ENCODE peak calls at places on chromosomes 4 and X, in six cellular contexts. K is neuronal stem cell, E is neural progenitor cell, F is pancreas, I is transverse colon, O is Karpas-422. L is an unnamed sample.
A peak's percentile ranks its signal among the peaks of the same experiment; 100 is the strongest.

GRCh38 chr4:48225368-48226141 is 44.1 kb downstream of the TEC start:
- DNase-seq in K (no peak), E (no peak), F (no peak), I (no peak), O (no peak), L (no peak)

GRCh38 chrX:37666516-37666915 is 19.1 kb upstream of the XK start:
- DNase-seq in K (no peak), E (no peak), F (no peak), I (no peak), O (no peak), L (no peak)

GRCh38 chr4:185839204-185839712 is 27.3 kb upstream of the SORBS2 start:
- DNase-seq in K (peak; percentile 71), E (peak; percentile 77), F (no peak), I (peak; percentile 57), O (no peak), L (peak; percentile 56)

GRCh38 chrX:13064599-13065143 is 20.3 kb upstream of the FAM9C start:
- DNase-seq in K (no peak), E (no peak), F (no peak), I (no peak), O (no peak), L (no peak)

GRCh38 chrX:103520391-103520790 is 1.1 kb upstream of the RAB40A start:
- DNase-seq in K (no peak), E (no peak), F (no peak), I (no peak), O (no peak), L (no peak)

GRCh38 chr4:175951794-175952193 is 113.8 kb upstream of the WDR17 start:
- DNase-seq in K (no peak), E (no peak), F (peak; percentile 68), I (no peak), O (no peak), L (no peak)

GRCh38 chr4:155679343-155679742 is 12.7 kb downstream of the GUCY1A1 start:
- DNase-seq in K (no peak), E (peak; percentile 16), F (no peak), I (no peak), O (peak; percentile 85), L (peak; percentile 20)

GRCh38 chr4:62644372-62644771 is 1444.2 kb downstream of the ADGRL3 start:
- DNase-seq in K (peak; percentile 38), E (peak; percentile 70), F (no peak), I (peak; percentile 10), O (peak; percentile 66), L (peak; percentile 14)

GRCh38 chr4:64079316-64079715 is 329.9 kb downstream of the TECRL start:
- DNase-seq in K (no peak), E (no peak), F (no peak), I (no peak), O (no peak), L (no peak)

GRCh38 chr4:111977419-111977965 is 167.8 kb upstream of the FAM241A start:
- DNase-seq in K (no peak), E (no peak), F (no peak), I (peak; percentile 73), O (no peak), L (no peak)

GRCh38 chrX:16869393-16870094 is 618 bp downstream of the RBBP7 start:
- DNase-seq in K (peak; percentile 17), E (peak; percentile 87), F (peak; percentile 14), I (peak; percentile 49), O (peak; percentile 82), L (peak; percentile 44)

GRCh38 chrX:130676861-130677260 is 226.1 kb downstream of the ENOX2 start:
- DNase-seq in K (no peak), E (no peak), F (peak; percentile 28), I (no peak), O (no peak), L (no peak)

GRCh38 chr4:188021548-188022249 is 26.1 kb downstream of the ZFP42 start:
- DNase-seq in K (no peak), E (peak; percentile 39), F (no peak), I (peak; percentile 76), O (no peak), L (no peak)

GRCh38 chr4:104860227-104861123 is 286.2 kb upstream of the TET2 start:
- DNase-seq in K (peak; percentile 79), E (peak; percentile 87), F (peak; percentile 41), I (peak; percentile 49), O (peak; percentile 91), L (peak; percentile 54)

GRCh38 chr4:123967360-123967759 is 570.8 kb downstream of the SPRY1 start:
- DNase-seq in K (no peak), E (no peak), F (no peak), I (no peak), O (no peak), L (no peak)

GRCh38 chr4:499563-499962 is 553 bp downstream of the PIGG start:
- DNase-seq in K (no peak), E (peak; percentile 15), F (no peak), I (no peak), O (no peak), L (no peak)

GRCh38 chr4:8225290-8225625 is 26.2 kb downstream of the SH3TC1 start:
- DNase-seq in K (no peak), E (no peak), F (no peak), I (no peak), O (no peak), L (no peak)
- H3K27ac ChIP-seq in K (no peak overlapping the region), E (no peak overlapping the region), F (peak overlapping the region; percentile 22), I (no peak overlapping the region), O (no peak overlapping the region), L (no peak overlapping the region)

GRCh38 chrX:153725039-153725831 is 579 bp downstream of the ABCD1 start:
- DNase-seq in K (no peak), E (peak; percentile 24), F (no peak), I (no peak), O (peak; percentile 48), L (no peak)

GRCh38 chrX:153725832-153726285 is 1.2 kb downstream of the ABCD1 start:
- DNase-seq in K (no peak), E (no peak), F (peak; percentile 39), I (no peak), O (no peak), L (peak; percentile 28)

GRCh38 chrX:153728095-153728494 is 3.4 kb downstream of the ABCD1 start:
- DNase-seq in K (no peak), E (no peak), F (no peak), I (no peak), O (no peak), L (no peak)

GRCh38 chrX:153727108-153727931 is 2.7 kb downstream of the ABCD1 start:
- DNase-seq in K (no peak), E (no peak), F (peak; percentile 73), I (peak; percentile 63), O (no peak), L (peak; percentile 71)

DNA sequence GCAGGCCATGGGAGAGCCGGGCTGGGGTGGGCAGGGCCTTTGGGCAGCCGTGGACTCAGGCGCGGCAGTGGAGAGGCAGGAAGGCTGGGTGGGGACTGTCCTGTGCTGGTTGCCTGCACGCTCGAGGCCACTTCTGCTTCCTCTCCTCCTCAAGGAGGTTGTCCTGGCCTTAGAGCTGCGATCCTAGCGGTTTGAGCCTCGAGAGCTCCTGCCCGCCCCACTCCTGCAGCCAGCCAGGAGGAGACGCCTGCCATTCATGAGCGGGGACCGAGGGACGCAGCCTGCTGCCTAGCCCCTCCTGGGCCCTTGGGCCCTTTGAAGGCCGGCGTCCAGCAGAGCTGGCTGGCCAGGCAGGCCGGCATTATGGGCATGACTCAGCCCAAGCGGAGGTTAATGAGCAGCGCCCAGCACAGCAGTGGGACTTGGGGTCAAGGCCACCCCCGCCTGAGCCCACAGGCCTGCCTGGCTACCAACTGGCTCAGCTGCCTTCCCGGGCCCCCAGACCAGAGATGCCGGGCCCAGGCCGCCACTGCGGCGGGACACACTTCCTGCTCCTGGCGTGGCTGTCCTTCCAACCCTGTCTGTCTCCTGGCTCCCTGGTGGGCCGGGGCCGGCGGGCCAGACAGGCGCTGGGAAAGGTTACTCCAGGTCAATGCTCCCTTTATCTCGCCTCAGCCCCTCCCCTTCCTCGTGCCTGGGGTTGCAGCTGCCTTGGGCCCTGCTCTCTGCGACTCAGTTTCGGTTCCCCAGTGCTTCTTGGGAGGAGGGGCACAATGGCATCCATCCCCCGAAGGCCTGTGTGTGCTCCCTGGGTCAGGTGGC is 1.8 kb downstream of the ABCD1 start:
- DNase-seq in K (peak; percentile 68), E (peak; percentile 84), F (peak; percentile 68), I (peak; percentile 71), O (peak; percentile 93), L (peak; percentile 62)
- H3K4me3 ChIP-seq in K (peak overlapping the region; percentile 11), E (peak overlapping the region; percentile 3), F (peak overlapping the region; percentile 56), I (no peak overlapping the region), O (peak overlapping the region; percentile 38), L (peak overlapping the region; percentile 34)

GRCh38 chr4:142404191-142404611 is 441.9 kb downstream of the INPP4B start:
- DNase-seq in K (no peak), E (no peak), F (no peak), I (no peak), O (no peak), L (peak; percentile 51)
- H3K4me1 ChIP-seq in K (peaks cover 24% of the 10 kb centered on the region), E (peaks cover 30% of the 10 kb centered on the region), F (peaks cover 13% of the 10 kb centered on the region), I (peaks cover 14% of the 10 kb centered on the region), O (peaks cover 3% of the 10 kb centered on the region), L (peaks cover 41% of the 10 kb centered on the region)

GRCh38 chrX:30572678-30573077 is 4.9 kb downstream of the TASL start:
- DNase-seq in K (no peak), E (no peak), F (no peak), I (no peak), O (no peak), L (no peak)

GRCh38 chrX:30580641-30581040 is 3.1 kb upstream of the TASL start:
- DNase-seq in K (no peak), E (no peak), F (no peak), I (no peak), O (no peak), L (no peak)

GRCh38 chrX:30577362-30577961 is at the start of gene TASL:
- DNase-seq in K (no peak), E (no peak), F (no peak), I (peak; percentile 23), O (peak; percentile 74), L (no peak)

GRCh38 chrX:30573125-30573524 is 4.4 kb downstream of the TASL start:
- DNase-seq in K (no peak), E (no peak), F (no peak), I (no peak), O (no peak), L (no peak)

DNA sequence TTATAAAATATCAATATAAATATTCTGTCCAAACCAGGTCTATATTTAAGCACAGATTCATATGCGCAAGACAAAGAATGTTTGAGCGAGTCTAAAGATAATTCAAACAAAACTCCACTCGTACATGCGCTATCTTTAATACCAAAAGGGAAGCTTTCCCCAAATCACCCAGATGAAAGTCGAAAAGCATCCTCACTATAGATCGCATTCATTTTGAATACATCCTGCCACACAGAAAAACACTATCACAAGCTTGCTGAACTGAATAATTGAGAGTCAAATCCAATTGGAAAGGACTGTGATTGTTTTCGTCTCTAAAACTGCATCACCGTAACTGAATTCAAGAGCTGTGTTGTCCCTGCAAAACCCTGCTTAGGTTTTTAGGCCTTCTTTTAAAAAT is 685 bp downstream of the TASL start:
- DNase-seq in K (no peak), E (no peak), F (no peak), I (no peak), O (peak; percentile 64), L (no peak)
- H3K27ac ChIP-seq in K (no peak overlapping the region), E (no peak overlapping the region), F (no peak overlapping the region), I (no peak overlapping the region), O (peak overlapping the region; percentile 85), L (peak overlapping the region; percentile 4)